ENCODE peak calls at places on chromosomes 1 and 21, in five cellular contexts. One of them, this sample, is unnamed.

GRCh38 chr1:158177705-158178450 is 2.8 kb upstream of the CD1D start:
- DNase-seq in GM23338: peak; percentile 97
- DNase-seq in GM12878: no peak
- DNase-seq in A549: peak; percentile 57
- DNase-seq in K562: peak; percentile 80
- DNase-seq in this sample: no peak

GRCh38 chr1:212951058-212951923 is 950 bp downstream of the VASH2 start:
- DNase-seq in GM23338: no peak
- DNase-seq in GM12878: no peak
- DNase-seq in A549: no peak
- DNase-seq in K562: no peak
- DNase-seq in this sample: no peak

GRCh38 chr1:25614466-25615171 is 2.0 kb upstream of the MAN1C1 start:
- DNase-seq in GM23338: no peak
- DNase-seq in GM12878: no peak
- DNase-seq in A549: no peak
- DNase-seq in K562: no peak
- DNase-seq in this sample: no peak

GRCh38 chr1:92832537-92833160 is 809 bp downstream of the RPL5 start:
- DNase-seq in GM23338: no peak
- DNase-seq in GM12878: no peak
- DNase-seq in A549: no peak
- DNase-seq in K562: no peak
- DNase-seq in this sample: no peak

GRCh38 chr21:29335720-29336119 is 37.0 kb downstream of the BACH1 start:
- DNase-seq in GM23338: no peak
- DNase-seq in GM12878: no peak
- DNase-seq in A549: no peak
- DNase-seq in K562: no peak
- DNase-seq in this sample: no peak

GRCh38 chr21:46156678-46157077 is 1.3 kb upstream of the FTCD start:
- DNase-seq in GM23338: no peak
- DNase-seq in GM12878: no peak
- DNase-seq in A549: no peak
- DNase-seq in K562: no peak
- DNase-seq in this sample: no peak

GRCh38 chr1:30413111-30413440 is 310.3 kb downstream of the MATN1 start:
- DNase-seq in GM23338: no peak
- DNase-seq in GM12878: no peak
- DNase-seq in A549: no peak
- DNase-seq in K562: no peak
- DNase-seq in this sample: no peak

GRCh38 chr1:88973520-88974137 is 18.8 kb downstream of the KYAT3 start:
- DNase-seq in GM23338: peak; percentile 69
- DNase-seq in GM12878: no peak
- DNase-seq in A549: peak; percentile 25
- DNase-seq in K562: peak; percentile 48
- DNase-seq in this sample: peak; percentile 38

GRCh38 chr1:207745285-207745684 is 6.6 kb upstream of the CD46 start:
- DNase-seq in GM23338: no peak
- DNase-seq in GM12878: no peak
- DNase-seq in A549: no peak
- DNase-seq in K562: no peak
- DNase-seq in this sample: no peak

GRCh38 chr1:232868793-232869491 is 63.7 kb downstream of the MAP10 start:
- DNase-seq in GM23338: no peak
- DNase-seq in GM12878: no peak
- DNase-seq in A549: peak; percentile 66
- DNase-seq in K562: no peak
- DNase-seq in this sample: no peak

GRCh38 chr1:39177641-39178040 is 26.9 kb upstream of the MACF1 start:
- DNase-seq in GM23338: no peak
- DNase-seq in GM12878: no peak
- DNase-seq in A549: no peak
- DNase-seq in K562: no peak
- DNase-seq in this sample: no peak

GRCh38 chr1:111938123-111938522 is 51.3 kb downstream of the KCND3 start:
- DNase-seq in GM23338: no peak
- DNase-seq in GM12878: no peak
- DNase-seq in A549: no peak
- DNase-seq in K562: no peak
- DNase-seq in this sample: no peak

GRCh38 chr1:208329291-208329690 is 85.1 kb upstream of the PLXNA2 start:
- DNase-seq in GM23338: no peak
- DNase-seq in GM12878: no peak
- DNase-seq in A549: no peak
- DNase-seq in K562: no peak
- DNase-seq in this sample: no peak

GRCh38 chr1:224503161-224504118 is 68.8 kb upstream of the WDR26 start:
- DNase-seq in GM23338: peak; percentile 87
- DNase-seq in GM12878: peak; percentile 51
- DNase-seq in A549: peak; percentile 31
- DNase-seq in K562: peak; percentile 100
- DNase-seq in this sample: peak; percentile 38

GRCh38 chr1:151864411-151864810 is 10.9 kb upstream of the THEM5 start:
- DNase-seq in GM23338: no peak
- DNase-seq in GM12878: no peak
- DNase-seq in A549: no peak
- DNase-seq in K562: no peak
- DNase-seq in this sample: no peak

GRCh38 chr1:91278754-91279153 is 125.9 kb downstream of the HFM1 start:
- DNase-seq in GM23338: peak; percentile 67
- DNase-seq in GM12878: no peak
- DNase-seq in A549: peak; percentile 18
- DNase-seq in K562: peak; percentile 28
- DNase-seq in this sample: peak; percentile 3
- TF ChIP-seq CTCF in GM23338: no peak
- TF ChIP-seq CTCF in GM12878: no peak
- TF ChIP-seq CTCF in A549: peak; percentile 45
- TF ChIP-seq CTCF in K562: peak; percentile 62
- TF ChIP-seq CTCF in this sample: no peak

DNA sequence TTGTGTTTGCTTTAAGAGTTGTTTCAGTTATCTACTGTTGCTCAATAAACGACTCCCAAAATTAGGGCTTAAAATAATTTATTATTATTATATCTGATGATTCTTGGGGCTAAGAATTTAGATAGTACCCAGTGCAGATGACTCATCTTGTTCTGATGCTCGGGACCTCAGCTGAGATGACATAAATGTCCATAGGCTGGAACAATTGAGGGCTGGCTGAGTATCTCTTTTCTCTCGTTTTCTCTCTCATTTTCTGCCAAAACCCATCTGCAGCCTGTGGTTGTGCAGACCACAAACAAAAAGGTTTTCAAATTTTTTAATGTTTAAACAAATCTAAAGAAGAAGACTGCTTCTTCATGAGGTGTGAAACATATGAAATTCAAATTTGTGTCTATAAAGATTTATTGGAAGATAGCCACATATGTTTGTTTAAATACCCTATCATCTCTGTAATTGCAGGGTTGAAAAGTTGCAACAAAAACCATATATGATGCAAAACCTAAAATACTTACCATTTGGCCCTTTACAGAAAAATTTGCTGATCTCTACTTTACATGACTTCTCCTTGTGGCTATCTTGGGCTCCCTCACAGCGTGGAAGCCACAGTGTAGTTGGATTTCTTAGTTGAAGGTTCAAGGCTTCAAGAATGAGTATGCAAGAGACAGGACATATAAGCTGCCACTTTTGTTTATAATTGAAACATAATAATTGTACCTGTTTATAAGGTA is 14.8 kb upstream of the PTPRC start:
- DNase-seq in GM23338: no peak
- DNase-seq in GM12878: no peak
- DNase-seq in A549: no peak
- DNase-seq in K562: no peak
- DNase-seq in this sample: no peak
- TF ChIP-seq JUNB in GM23338: no peak
- TF ChIP-seq JUNB in GM12878: peak; percentile 33
- TF ChIP-seq JUNB in A549: no peak
- TF ChIP-seq JUNB in K562: no peak
- TF ChIP-seq JUNB in this sample: no peak

GRCh38 chr1:204867203-204867602 is 3.5 kb upstream of the NFASC start:
- DNase-seq in GM23338: no peak
- DNase-seq in GM12878: no peak
- DNase-seq in A549: no peak
- DNase-seq in K562: no peak
- DNase-seq in this sample: no peak

GRCh38 chr1:204863730-204864129 is 6.9 kb upstream of the NFASC start:
- DNase-seq in GM23338: no peak
- DNase-seq in GM12878: no peak
- DNase-seq in A549: no peak
- DNase-seq in K562: no peak
- DNase-seq in this sample: no peak

GRCh38 chr1:204866051-204866596 is 4.5 kb upstream of the NFASC start:
- DNase-seq in GM23338: no peak
- DNase-seq in GM12878: no peak
- DNase-seq in A549: no peak
- DNase-seq in K562: no peak
- DNase-seq in this sample: no peak

GRCh38 chr1:204859885-204860284 is 10.8 kb upstream of the NFASC start:
- DNase-seq in GM23338: no peak
- DNase-seq in GM12878: no peak
- DNase-seq in A549: no peak
- DNase-seq in K562: peak; percentile 65
- DNase-seq in this sample: no peak

DNA sequence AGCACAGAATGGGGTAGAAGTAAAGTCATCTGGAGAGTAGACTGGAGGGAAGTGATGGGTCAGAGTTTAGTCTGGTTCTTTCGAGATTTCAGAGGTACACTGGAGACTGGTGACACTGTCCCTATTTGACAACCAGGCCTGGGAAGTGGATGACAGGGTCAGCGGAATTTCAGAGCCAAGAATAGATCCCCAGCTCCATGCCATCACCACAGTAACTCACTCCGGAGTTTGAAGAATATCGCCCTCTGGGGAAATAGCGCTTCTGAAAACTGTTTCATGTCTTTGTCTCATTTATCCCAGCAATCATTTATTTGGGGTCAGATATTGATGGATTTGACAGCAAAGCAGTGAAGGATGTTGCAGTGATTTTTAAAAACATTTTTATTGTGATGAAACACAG is 7.6 kb upstream of the NFASC start:
- DNase-seq in GM23338: no peak
- DNase-seq in GM12878: no peak
- DNase-seq in A549: no peak
- DNase-seq in K562: no peak
- DNase-seq in this sample: no peak
- TF ChIP-seq CTCF in GM23338: peak; percentile 40
- TF ChIP-seq CTCF in GM12878: no peak
- TF ChIP-seq CTCF in A549: no peak
- TF ChIP-seq CTCF in K562: no peak
- TF ChIP-seq CTCF in this sample: no peak

GRCh38 chr1:107536266-107536665 is 395.4 kb downstream of the NTNG1 start:
- DNase-seq in GM23338: no peak
- DNase-seq in GM12878: no peak
- DNase-seq in A549: no peak
- DNase-seq in K562: no peak
- DNase-seq in this sample: no peak
- TF ChIP-seq JUNB in GM23338: no peak
- TF ChIP-seq JUNB in GM12878: no peak
- TF ChIP-seq JUNB in A549: no peak
- TF ChIP-seq JUNB in K562: no peak
- TF ChIP-seq JUNB in this sample: no peak

GRCh38 chr1:48869116-48869893 is 92.6 kb upstream of the BEND5 start:
- DNase-seq in GM23338: peak; percentile 45
- DNase-seq in GM12878: no peak
- DNase-seq in A549: no peak
- DNase-seq in K562: no peak
- DNase-seq in this sample: peak; percentile 3

GRCh38 chr1:48864913-48865312 is 88.2 kb upstream of the BEND5 start:
- DNase-seq in GM23338: peak; percentile 17
- DNase-seq in GM12878: no peak
- DNase-seq in A549: no peak
- DNase-seq in K562: no peak
- DNase-seq in this sample: no peak

GRCh38 chr1:48873944-48874343 is 97.3 kb upstream of the BEND5 start:
- DNase-seq in GM23338: peak; percentile 46
- DNase-seq in GM12878: no peak
- DNase-seq in A549: no peak
- DNase-seq in K562: no peak
- DNase-seq in this sample: no peak

GRCh38 chr1:48875736-48876135 is 99.0 kb upstream of the BEND5 start:
- DNase-seq in GM23338: no peak
- DNase-seq in GM12878: no peak
- DNase-seq in A549: no peak
- DNase-seq in K562: no peak
- DNase-seq in this sample: no peak

DNA sequence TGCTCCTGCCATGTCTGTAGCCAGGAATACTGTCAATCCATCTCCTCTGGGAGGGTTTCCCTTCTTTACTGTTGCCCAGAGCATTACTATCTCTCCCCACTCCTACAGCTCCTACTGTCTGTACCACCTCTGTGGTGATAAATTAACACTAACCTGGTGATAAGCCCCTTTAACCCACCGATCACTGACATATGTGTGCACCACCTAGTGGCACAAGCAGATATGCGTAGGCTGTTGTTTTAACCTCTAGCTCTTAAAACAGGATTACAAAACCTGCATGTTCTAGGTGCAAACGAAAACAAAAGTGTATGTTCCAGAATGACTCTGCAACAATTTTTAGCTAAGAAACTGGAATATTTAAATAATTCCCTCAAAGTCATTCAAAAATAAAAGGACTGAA is 93.9 kb upstream of the BEND5 start:
- DNase-seq in GM23338: peak; percentile 71
- DNase-seq in GM12878: no peak
- DNase-seq in A549: peak; percentile 12
- DNase-seq in K562: no peak
- DNase-seq in this sample: no peak
- TF ChIP-seq CTCF in GM23338: peak; percentile 70
- TF ChIP-seq CTCF in GM12878: peak; percentile 54
- TF ChIP-seq CTCF in A549: peak; percentile 35
- TF ChIP-seq CTCF in K562: no peak
- TF ChIP-seq CTCF in this sample: peak; percentile 40

This sample was measured in HepG2.